ENCODE peak calls at places on chromosome 10, in five cellular contexts. H is adrenal gland, F is stomach, X is uterus, Y is spleen. A is an unnamed sample.

GRCh38 chr10:128631801-128632241 is 505.6 kb upstream of the MKI67 start:
- DNase-seq in F (no peak), X (no peak), H (no peak), Y (no peak), A (no peak)

GRCh38 chr10:1461016-1461415 is 276.3 kb downstream of the ADARB2 start:
- DNase-seq in H (no peak), F (no peak), X (no peak), Y (no peak), A (no peak)

GRCh38 chr10:88705951-88706350 is at the start of gene LIPK:
- DNase-seq in H (no peak), F (no peak), Y (no peak), X (no peak), A (no peak)

GRCh38 chr10:27746364-27747095 is 911 bp upstream of the MKX start:
- DNase-seq in F (no peak), Y (no peak), H (no peak), X (no peak), A (no peak)

GRCh38 chr10:103776878-103777591 is 78.3 kb downstream of the SH3PXD2A start:
- DNase-seq in Y (no peak), X (peak), H (no peak), F (no peak), A (no peak)

GRCh38 chr10:68526634-68527132 is 640 bp downstream of the SLC25A16 start:
- DNase-seq in F (no peak), X (no peak), H (no peak), Y (no peak), A (no peak)

GRCh38 chr10:78889536-78890063 is 179.2 kb upstream of the ZMIZ1 start:
- DNase-seq in X (no peak), H (no peak), F (no peak), Y (no peak), A (no peak)

GRCh38 chr10:99619090-99619800 is 994 bp downstream of the SLC25A28 start:
- DNase-seq in X (no peak), H (no peak), Y (no peak), F (no peak), A (no peak)

GRCh38 chr10:45201271-45201670 is 114.1 kb downstream of the OR13A1 start:
- DNase-seq in Y (no peak), F (no peak), X (no peak), H (no peak), A (no peak)

GRCh38 chr10:111347386-111348005 is 270.7 kb downstream of the ADRA2A start:
- DNase-seq in X (no peak), Y (no peak), F (peak), H (no peak), A (no peak)

GRCh38 chr10:104076743-104077160 is 8.9 kb downstream of the COL17A1 start:
- DNase-seq in X (no peak), Y (no peak), H (peak), F (peak), A (peak)

GRCh38 chr10:129322872-129323271 is 144.2 kb upstream of the MGMT start:
- DNase-seq in H (no peak), F (no peak), Y (no peak), X (no peak), A (no peak)

GRCh38 chr10:53161231-53161630 is 388.6 kb upstream of the MBL2 start:
- DNase-seq in F (no peak), H (no peak), X (no peak), Y (no peak), A (no peak)

GRCh38 chr10:59225211-59225610 is 48.8 kb downstream of the PHYHIPL start:
- DNase-seq in F (no peak), H (no peak), Y (no peak), X (no peak), A (no peak)

GRCh38 chr10:70135046-70135445 is 2.4 kb upstream of the AIFM2 start:
- DNase-seq in F (peak), X (peak), H (no peak), Y (peak), A (peak)

GRCh38 chr10:14032406-14032998 is 298.2 kb downstream of the FRMD4A start:
- DNase-seq in F (no peak), X (no peak), H (no peak), Y (peak), A (no peak)

GRCh38 chr10:62414359-62414758 is 40.2 kb downstream of the ZNF365 start:
- DNase-seq in Y (no peak), F (no peak), X (no peak), H (no peak), A (no peak)

GRCh38 chr10:22573820-22574569 is 140.4 kb downstream of the PIP4K2A start:
- DNase-seq in X (no peak), Y (no peak), H (no peak), F (no peak), A (no peak)

GRCh38 chr10:70115948-70116682 is 16.5 kb downstream of the AIFM2 start:
- DNase-seq in Y (peak), H (peak), X (peak), F (peak), A (peak)

GRCh38 chr10:60605476-60605875 is 172.8 kb upstream of the CDK1 start:
- DNase-seq in X (no peak), H (no peak), F (no peak), Y (no peak), A (no peak)

GRCh38 chr10:25753776-25754175 is 180.3 kb upstream of the MYO3A start:
- DNase-seq in H (no peak), F (no peak), Y (no peak), X (no peak), A (no peak)

GRCh38 chr10:16828731-16829175 is 11.5 kb upstream of the RSU1 start:
- DNase-seq in X (peak), H (peak), Y (no peak), F (no peak), A (no peak)